ENCODE peak calls at places on chromosomes 2 and 18, in six cellular contexts. S is HCT116, B is K562, L is HepG2, A is GM12878, G is H1. U is an unnamed sample.

GRCh38 chr2:23380562-23381065 is 4.4 kb upstream of the KLHL29 start:
- DNase-seq in G (no peak), L (no peak), A (peak; percentile 82), B (no peak), S (no peak), U (no peak)

GRCh38 chr2:85430780-85431601 is 12.5 kb downstream of the SH2D6 start:
- DNase-seq in S (no peak), L (no peak), B (no peak), A (no peak), G (no peak), U (peak; percentile 81)

GRCh38 chr18:44876749-44877148 is 196.1 kb downstream of the SETBP1 start:
- DNase-seq in A (no peak), L (no peak), B (peak; percentile 5), G (no peak), S (no peak), U (no peak)

GRCh38 chr2:240810621-240811020 is 9.4 kb downstream of the KIF1A start:
- DNase-seq in B (no peak), S (no peak), L (no peak), G (no peak), A (no peak), U (no peak)

GRCh38 chr2:172172513-172173217 is 70.0 kb upstream of the DLX2 start:
- DNase-seq in L (peak; percentile 43), S (peak; percentile 33), G (peak; percentile 58), B (peak; percentile 80), A (no peak), U (peak; percentile 65)

GRCh38 chr2:56128235-56128634 is 55.6 kb upstream of the CCDC85A start:
- DNase-seq in G (no peak), B (no peak), L (no peak), S (no peak), A (no peak), U (no peak)

GRCh38 chr2:110802213-110802932 is 70.0 kb downstream of the ACOXL start:
- DNase-seq in L (no peak), S (no peak), A (no peak), G (no peak), B (no peak), U (peak; percentile 60)

GRCh38 chr18:55577812-55578539 is 10.0 kb downstream of the TCF4 start:
- DNase-seq in A (no peak), G (no peak), L (no peak), S (no peak), B (peak; percentile 18), U (no peak)

GRCh38 chr2:85583667-85584353 is 421 bp upstream of the VAMP5 start:
- DNase-seq in S (no peak), G (no peak), A (no peak), B (no peak), L (peak; percentile 73), U (no peak)

GRCh38 chr18:61535401-61535800 is 202.2 kb downstream of the CDH20 start:
- DNase-seq in L (no peak), B (no peak), G (no peak), S (no peak), A (no peak), U (no peak)

GRCh38 chr2:109419171-109419756 is 194.5 kb downstream of the SEPTIN10 start:
- DNase-seq in L (no peak), G (no peak), B (no peak), A (no peak), S (no peak), U (no peak)

GRCh38 chr2:12502759-12503158 is 214.0 kb upstream of the TRIB2 start:
- DNase-seq in G (no peak), B (no peak), L (no peak), A (no peak), S (no peak), U (no peak)

GRCh38 chr18:43661570-43661969 is 384.3 kb upstream of the SYT4 start:
- DNase-seq in G (peak; percentile 19), S (no peak), A (peak; percentile 4), B (no peak), L (peak; percentile 1), U (peak; percentile 28)

GRCh38 chr2:30149513-30149912 is 2.7 kb downstream of the YPEL5 start:
- DNase-seq in L (peak; percentile 59), S (no peak), B (peak; percentile 50), G (no peak), A (no peak), U (peak; percentile 48)

GRCh38 chr2:212124597-212124996 is 414.0 kb downstream of the ERBB4 start:
- DNase-seq in A (no peak), B (no peak), L (peak; percentile 11), G (no peak), S (no peak), U (no peak)

GRCh38 chr2:109669731-109670130 is 55.6 kb downstream of the SOWAHC start:
- DNase-seq in B (no peak), A (no peak), L (no peak), S (no peak), G (no peak), U (no peak)

GRCh38 chr2:9972621-9973445 is 21.3 kb downstream of the GRHL1 start:
- DNase-seq in S (no peak), L (no peak), B (peak; percentile 33), A (no peak), G (no peak), U (no peak)

GRCh38 chr2:239716536-239717318 is 308.4 kb downstream of the NDUFA10 start:
- DNase-seq in L (no peak), B (no peak), S (no peak), G (no peak), A (no peak), U (no peak)

GRCh38 chr2:13596233-13596632 is 879.5 kb downstream of the TRIB2 start:
- DNase-seq in B (no peak), L (no peak), S (no peak), A (no peak), G (no peak), U (no peak)

GRCh38 chr18:37538526-37539205 is 26.9 kb downstream of the CELF4 start:
- DNase-seq in L (no peak), S (no peak), A (no peak), G (no peak), B (no peak), U (no peak)

GRCh38 chr2:138780451-138780880 is 276 bp upstream of the NXPH2 start:
- DNase-seq in L (no peak), A (no peak), B (no peak), S (no peak), G (no peak), U (no peak)

GRCh38 chr2:232634319-232635150 is 1.1 kb downstream of the EFHD1 start:
- DNase-seq in S (no peak), G (no peak), L (no peak), B (no peak), A (no peak), U (no peak)
- H3K9ac ChIP-seq in S (no peak overlapping the region), G (no peak overlapping the region), L (no peak overlapping the region), B (no peak overlapping the region), A (no peak overlapping the region), U (peak overlapping the region; percentile 86)

GRCh38 chr2:190766581-190766980 is 114.0 kb upstream of the GLS start:
- DNase-seq in L (no peak), A (no peak), G (no peak), B (no peak), S (no peak), U (no peak)
- TF ChIP-seq ZNF274 in L (no peak), A (no peak), G (no peak), B (no peak), S (no peak), U (no peak)

GRCh38 chr18:8952796-8953760 is 149.4 kb upstream of the NDUFV2 start:
- DNase-seq in G (no peak), A (no peak), B (no peak), S (no peak), L (no peak), U (no peak)
- H3K9ac ChIP-seq in G (no peak overlapping the region), A (no peak overlapping the region), B (no peak overlapping the region), S (no peak overlapping the region), L (no peak overlapping the region), U (no peak overlapping the region)

DNA sequence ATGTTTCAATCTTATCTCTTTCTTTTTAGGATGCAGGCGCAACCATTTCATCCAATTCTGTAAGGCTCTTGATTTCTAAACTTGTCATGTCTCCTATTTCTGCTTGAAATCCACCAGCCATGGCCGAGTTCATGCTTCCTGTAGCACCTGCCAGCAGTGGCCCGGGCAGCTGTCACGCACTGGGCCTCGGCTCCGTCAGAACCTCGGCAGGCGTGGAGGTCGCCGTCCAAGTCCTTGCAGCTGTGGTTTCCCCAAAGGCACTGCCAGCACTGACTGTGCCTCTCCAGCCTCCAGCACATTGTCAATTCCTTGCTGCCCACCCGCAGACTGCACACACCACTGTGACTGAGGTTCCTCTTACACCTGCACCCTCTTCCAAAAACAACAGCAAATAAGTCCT is 188.7 kb upstream of the SALL3 start:
- DNase-seq in A (no peak), G (no peak), L (no peak), S (no peak), B (no peak), U (no peak)
- TF ChIP-seq ZNF274 in A (no peak), G (no peak), L (no peak), S (no peak), B (no peak), U (no peak)

DNA sequence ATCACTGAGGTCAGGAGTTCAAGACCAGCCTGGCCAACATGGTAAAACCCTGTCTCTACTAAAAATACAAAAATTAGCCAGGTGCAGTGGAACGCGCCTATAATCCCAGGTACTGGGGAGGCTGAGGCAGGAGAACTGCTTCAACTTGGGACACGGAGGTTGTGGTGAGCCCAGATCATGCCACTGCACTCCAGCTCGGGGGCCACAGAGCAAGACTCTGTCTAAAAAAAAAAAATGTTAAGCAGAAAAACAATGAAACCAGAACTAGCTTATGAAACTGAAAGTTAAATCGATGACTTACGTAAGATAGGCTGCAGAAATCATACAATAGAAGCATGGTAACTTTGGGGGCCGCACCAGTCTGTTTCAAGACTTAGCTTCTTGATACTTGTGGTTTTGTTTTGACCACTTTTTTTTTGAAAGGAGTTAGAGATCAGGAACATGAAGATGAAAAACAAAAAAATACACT is 6.2 kb upstream of the GPR155 start:
- DNase-seq in B (no peak), A (peak; percentile 85), G (no peak), S (no peak), L (no peak), U (no peak)
- H3K9ac ChIP-seq in B (no peak overlapping the region), A (peak overlapping the region; percentile 5), G (no peak overlapping the region), S (no peak overlapping the region), L (no peak overlapping the region), U (no peak overlapping the region)

GRCh38 chr2:28424799-28425492 is 32.3 kb downstream of the FOSL2 start:
- DNase-seq in A (no peak), B (no peak), G (no peak), L (no peak), S (no peak), U (no peak)
- TF ChIP-seq ZNF274 in A (no peak), B (no peak), G (no peak), L (no peak), S (no peak), U (no peak)

DNA sequence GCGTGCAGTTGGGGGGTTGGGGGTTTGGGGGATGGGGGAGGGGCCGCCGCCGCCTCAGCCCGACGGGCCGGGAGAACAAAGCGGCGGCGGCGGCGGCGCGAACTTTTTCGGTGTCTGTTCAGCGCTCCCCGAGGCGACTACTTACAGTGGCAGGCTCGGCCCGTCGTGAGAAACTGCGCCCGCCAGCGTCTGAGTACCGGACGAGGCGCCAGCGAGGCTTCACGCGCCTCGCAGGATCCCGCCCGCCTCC is 172 bp downstream of the PRKD3 start:
- DNase-seq in A (no peak), G (no peak), B (no peak), L (peak; percentile 61), S (no peak), U (no peak)
- H3K9ac ChIP-seq in A (no peak overlapping the region), G (peak overlapping the region; percentile 86), B (no peak overlapping the region), L (peak overlapping the region; percentile 84), S (peak overlapping the region; percentile 65), U (no peak overlapping the region)